ENCODE peak calls at places on chromosomes 3 and 15, in nine cellular contexts. R, B, L, Q, M, A, Y, O and Z are unnamed samples.

GRCh38 chr3:156291269-156292123 is 171.1 kb downstream of the KCNAB1 start:
- DNase-seq in R (peak; percentile 31), B (no peak), L (peak; percentile 57), Q (peak; percentile 25), M (no peak), A (peak; percentile 14), Y (no peak), O (no peak), Z (no peak)

GRCh38 chr3:86838927-86839326 is 152.0 kb downstream of the VGLL3 start:
- DNase-seq in R (no peak), B (no peak), L (no peak), Q (no peak), M (no peak), A (no peak), Y (no peak), O (no peak), Z (no peak)

GRCh38 chr15:41394924-41395323 is 7.4 kb downstream of the NDUFAF1 start:
- DNase-seq in R (no peak), B (no peak), L (no peak), Q (no peak), M (no peak), A (no peak), Y (no peak), O (no peak), Z (no peak)

GRCh38 chr3:69226071-69226470 is 103.7 kb upstream of the LMOD3 start:
- DNase-seq in R (no peak), B (no peak), L (no peak), Q (peak; percentile 55), M (no peak), A (no peak), Y (no peak), O (no peak), Z (no peak)

GRCh38 chr3:46289551-46289950 is 47.3 kb downstream of the CCR3 start:
- DNase-seq in R (no peak), B (no peak), L (no peak), Q (no peak), M (no peak), A (no peak), Y (no peak), O (no peak), Z (no peak)

GRCh38 chr3:52831500-52832301 is 1.2 kb upstream of the ITIH4 start:
- DNase-seq in R (peak; percentile 65), B (peak; percentile 70), L (peak; percentile 86), Q (peak; percentile 60), M (no peak), A (peak; percentile 40), Y (peak; percentile 71), O (no peak), Z (no peak)

GRCh38 chr3:73029321-73029796 is 32.1 kb upstream of the EBLN2 start:
- DNase-seq in R (no peak), B (peak; percentile 78), L (no peak), Q (peak; percentile 94), M (no peak), A (no peak), Y (no peak), O (peak; percentile 17), Z (no peak)

GRCh38 chr3:141242035-141242721 is 10.6 kb downstream of the PXYLP1 start:
- DNase-seq in R (no peak), B (peak; percentile 47), L (no peak), Q (no peak), M (no peak), A (no peak), Y (no peak), O (no peak), Z (no peak)

GRCh38 chr3:10219737-10220136 is 28.5 kb upstream of the TATDN2 start:
- DNase-seq in R (no peak), B (no peak), L (no peak), Q (no peak), M (no peak), A (no peak), Y (no peak), O (no peak), Z (no peak)

GRCh38 chr3:65559643-65560042 is 479.1 kb downstream of the MAGI1 start:
- DNase-seq in R (no peak), B (no peak), L (no peak), Q (no peak), M (no peak), A (no peak), Y (no peak), O (no peak), Z (no peak)

GRCh38 chr3:192515661-192516040 is 211.7 kb downstream of the FGF12 start:
- DNase-seq in R (no peak), B (no peak), L (no peak), Q (no peak), M (no peak), A (no peak), Y (no peak), O (no peak), Z (no peak)

GRCh38 chr15:48823706-48824105 is 12.8 kb upstream of the CEP152 start:
- DNase-seq in R (no peak), B (no peak), L (no peak), Q (no peak), M (no peak), A (no peak), Y (no peak), O (no peak), Z (no peak)